ENCODE peak calls at places on chromosomes 12 and 14, in eight cellular contexts. One of them, this sample, is unnamed.
A peak's percentile ranks its signal among the peaks of the same experiment; 100 is the strongest.

GRCh38 chr14:47826809-47827208 is 151.4 kb upstream of the MDGA2 start:
- DNase-seq in HepG2: no peak
- DNase-seq in upper lobe of left lung: no peak
- DNase-seq in lower leg skin: no peak
- DNase-seq in HCT116: no peak
- DNase-seq in endothelial cell of umbilical vein: no peak
- DNase-seq in IMR-90: no peak
- DNase-seq in heart left ventricle: no peak
- DNase-seq in this sample: no peak

GRCh38 chr14:96571311-96571710 is 69.1 kb downstream of the PAPOLA start:
- DNase-seq in HCT116: no peak
- DNase-seq in lower leg skin: no peak
- DNase-seq in HepG2: no peak
- DNase-seq in IMR-90: no peak
- DNase-seq in heart left ventricle: no peak
- DNase-seq in endothelial cell of umbilical vein: no peak
- DNase-seq in upper lobe of left lung: no peak
- DNase-seq in this sample: no peak

GRCh38 chr12:11600199-11600598 is 49.3 kb upstream of the ETV6 start:
- DNase-seq in HepG2: no peak
- DNase-seq in lower leg skin: no peak
- DNase-seq in upper lobe of left lung: no peak
- DNase-seq in endothelial cell of umbilical vein: no peak
- DNase-seq in IMR-90: no peak
- DNase-seq in heart left ventricle: no peak
- DNase-seq in HCT116: no peak
- DNase-seq in this sample: no peak

GRCh38 chr14:68137704-68138619 is 318.4 kb downstream of the RAD51B start:
- DNase-seq in endothelial cell of umbilical vein: peak; percentile 12
- DNase-seq in lower leg skin: peak; percentile 89
- DNase-seq in HCT116: peak; percentile 84
- DNase-seq in HepG2: peak; percentile 77
- DNase-seq in heart left ventricle: no peak
- DNase-seq in upper lobe of left lung: peak; percentile 29
- DNase-seq in IMR-90: peak; percentile 95
- DNase-seq in this sample: no peak

GRCh38 chr12:95321516-95322246 is 104.1 kb downstream of the VEZT start:
- DNase-seq in IMR-90: no peak
- DNase-seq in lower leg skin: no peak
- DNase-seq in upper lobe of left lung: no peak
- DNase-seq in HCT116: no peak
- DNase-seq in heart left ventricle: no peak
- DNase-seq in HepG2: no peak
- DNase-seq in endothelial cell of umbilical vein: no peak
- DNase-seq in this sample: no peak

GRCh38 chr12:66979270-66979669 is 289.9 kb upstream of the CAND1 start:
- DNase-seq in endothelial cell of umbilical vein: no peak
- DNase-seq in lower leg skin: no peak
- DNase-seq in HCT116: no peak
- DNase-seq in IMR-90: no peak
- DNase-seq in upper lobe of left lung: no peak
- DNase-seq in HepG2: no peak
- DNase-seq in heart left ventricle: no peak
- DNase-seq in this sample: no peak

GRCh38 chr12:6378709-6379427 is 3.5 kb upstream of the SCNN1A start:
- DNase-seq in upper lobe of left lung: no peak
- DNase-seq in lower leg skin: no peak
- DNase-seq in heart left ventricle: no peak
- DNase-seq in IMR-90: no peak
- DNase-seq in HCT116: no peak
- DNase-seq in endothelial cell of umbilical vein: no peak
- DNase-seq in HepG2: no peak
- DNase-seq in this sample: no peak

GRCh38 chr12:790608-791007 is 38.2 kb downstream of the WNK1 start:
- DNase-seq in endothelial cell of umbilical vein: no peak
- DNase-seq in upper lobe of left lung: no peak
- DNase-seq in IMR-90: no peak
- DNase-seq in heart left ventricle: no peak
- DNase-seq in HCT116: no peak
- DNase-seq in lower leg skin: no peak
- DNase-seq in HepG2: no peak
- DNase-seq in this sample: no peak

GRCh38 chr12:106897082-106897481 is 58.6 kb upstream of the TMEM263 start:
- DNase-seq in HCT116: peak; percentile 6
- DNase-seq in IMR-90: peak; percentile 45
- DNase-seq in heart left ventricle: no peak
- DNase-seq in lower leg skin: no peak
- DNase-seq in upper lobe of left lung: no peak
- DNase-seq in endothelial cell of umbilical vein: peak; percentile 13
- DNase-seq in HepG2: peak; percentile 25
- DNase-seq in this sample: no peak

GRCh38 chr14:32584079-32584478 is 255.0 kb downstream of the AKAP6 start:
- DNase-seq in lower leg skin: no peak
- DNase-seq in HepG2: no peak
- DNase-seq in HCT116: no peak
- DNase-seq in endothelial cell of umbilical vein: no peak
- DNase-seq in upper lobe of left lung: no peak
- DNase-seq in heart left ventricle: no peak
- DNase-seq in IMR-90: no peak
- DNase-seq in this sample: no peak

GRCh38 chr12:28489256-28489655 is 299.0 kb downstream of the CCDC91 start:
- DNase-seq in IMR-90: peak; percentile 13
- DNase-seq in HepG2: no peak
- DNase-seq in HCT116: no peak
- DNase-seq in upper lobe of left lung: no peak
- DNase-seq in lower leg skin: no peak
- DNase-seq in heart left ventricle: no peak
- DNase-seq in endothelial cell of umbilical vein: no peak
- DNase-seq in this sample: no peak

GRCh38 chr12:106645074-106645421 is 62.2 kb downstream of the RFX4 start:
- DNase-seq in IMR-90: no peak
- DNase-seq in lower leg skin: peak; percentile 88
- DNase-seq in HCT116: no peak
- DNase-seq in heart left ventricle: no peak
- DNase-seq in upper lobe of left lung: peak; percentile 47
- DNase-seq in HepG2: peak; percentile 93
- DNase-seq in endothelial cell of umbilical vein: no peak
- DNase-seq in this sample: no peak

GRCh38 chr14:64646103-64646502 is 58.1 kb upstream of the PLEKHG3 start:
- DNase-seq in IMR-90: peak; percentile 71
- DNase-seq in lower leg skin: no peak
- DNase-seq in heart left ventricle: no peak
- DNase-seq in upper lobe of left lung: no peak
- DNase-seq in HepG2: no peak
- DNase-seq in endothelial cell of umbilical vein: no peak
- DNase-seq in HCT116: no peak
- DNase-seq in this sample: no peak

GRCh38 chr14:50773632-50774541 is 57.1 kb downstream of the NIN start:
- DNase-seq in IMR-90: peak; percentile 50
- DNase-seq in endothelial cell of umbilical vein: peak; percentile 60
- DNase-seq in upper lobe of left lung: no peak
- DNase-seq in heart left ventricle: no peak
- DNase-seq in HepG2: peak; percentile 11
- DNase-seq in HCT116: no peak
- DNase-seq in lower leg skin: peak; percentile 87
- DNase-seq in this sample: no peak

GRCh38 chr12:25682421-25682820 is 129.3 kb upstream of the LMNTD1 start:
- DNase-seq in IMR-90: peak; percentile 23
- DNase-seq in endothelial cell of umbilical vein: no peak
- DNase-seq in HCT116: no peak
- DNase-seq in heart left ventricle: no peak
- DNase-seq in upper lobe of left lung: no peak
- DNase-seq in HepG2: no peak
- DNase-seq in lower leg skin: no peak
- DNase-seq in this sample: no peak

GRCh38 chr12:109592195-109592904 is 18.8 kb downstream of the MVK start:
- DNase-seq in IMR-90: no peak
- DNase-seq in HCT116: no peak
- DNase-seq in endothelial cell of umbilical vein: no peak
- DNase-seq in upper lobe of left lung: no peak
- DNase-seq in HepG2: no peak
- DNase-seq in lower leg skin: no peak
- DNase-seq in heart left ventricle: no peak
- DNase-seq in this sample: no peak

DNA sequence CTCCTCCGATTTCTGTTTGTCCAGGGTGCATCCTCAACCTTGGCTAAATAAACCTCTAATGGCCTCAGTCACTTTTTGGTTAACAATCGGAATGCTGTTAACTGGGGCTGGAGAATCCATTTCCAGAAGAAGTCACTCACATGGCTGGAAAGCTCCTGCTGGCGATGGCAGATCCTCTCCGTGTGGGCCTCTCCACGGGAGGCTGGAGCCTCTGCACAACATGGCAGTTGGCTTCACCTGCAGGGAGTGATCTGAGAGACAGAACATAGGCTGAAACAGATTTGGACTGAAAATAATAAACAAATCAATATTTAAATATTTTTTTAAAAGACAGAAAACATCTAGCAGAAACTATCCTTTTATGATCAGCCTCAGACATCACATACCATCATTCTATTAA is 66.8 kb upstream of the FICD start:
- DNase-seq in HepG2: no peak
- DNase-seq in upper lobe of left lung: no peak
- DNase-seq in endothelial cell of umbilical vein: no peak
- DNase-seq in IMR-90: no peak
- DNase-seq in lower leg skin: no peak
- DNase-seq in HCT116: no peak
- DNase-seq in heart left ventricle: no peak
- DNase-seq in this sample: no peak
- TF ChIP-seq POLR2A in HepG2: no peak
- TF ChIP-seq POLR2A in upper lobe of left lung: no peak
- TF ChIP-seq POLR2A in endothelial cell of umbilical vein: no peak
- TF ChIP-seq POLR2A in IMR-90: no peak
- TF ChIP-seq POLR2A in lower leg skin: no peak
- TF ChIP-seq POLR2A in HCT116: no peak
- TF ChIP-seq POLR2A in heart left ventricle: no peak
- TF ChIP-seq POLR2A in this sample: no peak

DNA sequence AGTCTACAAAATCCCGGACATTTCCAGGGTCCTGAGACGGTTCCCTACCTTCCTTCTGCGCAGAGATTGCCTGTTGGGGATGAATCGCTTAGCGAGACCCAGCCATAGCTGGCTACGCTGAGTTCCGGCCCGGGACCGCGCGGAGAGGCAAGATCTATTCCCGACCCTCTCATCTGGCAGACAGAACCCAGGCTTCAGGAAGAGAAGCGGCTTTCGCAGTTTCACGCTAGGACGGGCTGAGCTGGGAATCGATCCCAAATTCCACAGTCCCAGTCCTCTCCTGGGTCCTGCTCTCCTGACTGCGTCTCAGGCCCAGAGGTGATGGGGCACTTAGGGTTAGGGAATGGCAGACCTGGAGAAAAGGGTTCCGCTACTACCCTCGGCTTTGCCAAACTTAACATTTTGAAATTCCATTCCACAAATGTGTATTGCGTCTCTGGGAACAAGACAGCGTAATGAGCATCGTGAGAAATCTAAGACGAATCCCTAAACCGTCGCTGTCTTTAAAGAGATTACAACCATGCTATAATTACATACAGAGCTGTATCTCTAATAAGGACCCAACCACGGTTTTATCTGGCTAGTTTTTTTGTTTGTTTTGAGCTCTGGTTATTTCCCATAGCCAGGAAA is 2.8 kb downstream of the PTPN21 start:
- DNase-seq in upper lobe of left lung: no peak
- DNase-seq in lower leg skin: no peak
- DNase-seq in heart left ventricle: no peak
- DNase-seq in endothelial cell of umbilical vein: peak; percentile 41
- DNase-seq in IMR-90: peak; percentile 19
- DNase-seq in HepG2: no peak
- DNase-seq in HCT116: no peak
- DNase-seq in this sample: no peak
- H3K4me3 ChIP-seq in upper lobe of left lung: peak overlapping the region; percentile 57
- H3K4me3 ChIP-seq in lower leg skin: peak overlapping the region; percentile 61
- H3K4me3 ChIP-seq in heart left ventricle: peak overlapping the region; percentile 91
- H3K4me3 ChIP-seq in endothelial cell of umbilical vein: peak overlapping the region; percentile 100
- H3K4me3 ChIP-seq in IMR-90: peak overlapping the region; percentile 71
- H3K4me3 ChIP-seq in HepG2: no peak overlapping the region
- H3K4me3 ChIP-seq in HCT116: peak overlapping the region; percentile 57
- H3K4me3 ChIP-seq in this sample: peak overlapping the region; percentile 62

GRCh38 chr14:91614187-91614586 is 104.1 kb upstream of the PPP4R3A start:
- DNase-seq in IMR-90: peak; percentile 6
- DNase-seq in HepG2: no peak
- DNase-seq in upper lobe of left lung: no peak
- DNase-seq in heart left ventricle: no peak
- DNase-seq in HCT116: no peak
- DNase-seq in endothelial cell of umbilical vein: no peak
- DNase-seq in lower leg skin: no peak
- DNase-seq in this sample: no peak
- TF ChIP-seq POLR2A in IMR-90: no peak
- TF ChIP-seq POLR2A in HepG2: no peak
- TF ChIP-seq POLR2A in upper lobe of left lung: no peak
- TF ChIP-seq POLR2A in heart left ventricle: no peak
- TF ChIP-seq POLR2A in HCT116: no peak
- TF ChIP-seq POLR2A in endothelial cell of umbilical vein: no peak
- TF ChIP-seq POLR2A in lower leg skin: no peak
- TF ChIP-seq POLR2A in this sample: no peak

GRCh38 chr14:73786942-73787759 is 64.5 kb upstream of the PTGR2 start:
- DNase-seq in HepG2: no peak
- DNase-seq in lower leg skin: peak; percentile 92
- DNase-seq in upper lobe of left lung: peak; percentile 73
- DNase-seq in heart left ventricle: peak; percentile 91
- DNase-seq in endothelial cell of umbilical vein: peak; percentile 37
- DNase-seq in IMR-90: peak; percentile 35
- DNase-seq in HCT116: no peak
- DNase-seq in this sample: peak; percentile 95

GRCh38 chr14:73787760-73788508 is 63.7 kb upstream of the PTGR2 start:
- DNase-seq in upper lobe of left lung: no peak
- DNase-seq in HCT116: no peak
- DNase-seq in endothelial cell of umbilical vein: peak; percentile 56
- DNase-seq in heart left ventricle: no peak
- DNase-seq in lower leg skin: no peak
- DNase-seq in IMR-90: peak; percentile 55
- DNase-seq in HepG2: no peak
- DNase-seq in this sample: peak; percentile 34

GRCh38 chr14:73788871-73789590 is 62.6 kb upstream of the PTGR2 start:
- DNase-seq in IMR-90: no peak
- DNase-seq in endothelial cell of umbilical vein: peak; percentile 23
- DNase-seq in upper lobe of left lung: peak; percentile 9
- DNase-seq in heart left ventricle: no peak
- DNase-seq in lower leg skin: no peak
- DNase-seq in HCT116: no peak
- DNase-seq in HepG2: no peak
- DNase-seq in this sample: peak; percentile 30

GRCh38 chr14:73792476-73792875 is 59.2 kb upstream of the PTGR2 start:
- DNase-seq in lower leg skin: peak; percentile 52
- DNase-seq in HCT116: no peak
- DNase-seq in endothelial cell of umbilical vein: no peak
- DNase-seq in upper lobe of left lung: peak; percentile 16
- DNase-seq in heart left ventricle: no peak
- DNase-seq in IMR-90: no peak
- DNase-seq in HepG2: no peak
- DNase-seq in this sample: peak; percentile 63

GRCh38 chr14:73789996-73790581 is 61.5 kb upstream of the PTGR2 start:
- DNase-seq in lower leg skin: peak; percentile 92
- DNase-seq in HepG2: no peak
- DNase-seq in upper lobe of left lung: peak; percentile 45
- DNase-seq in IMR-90: peak; percentile 97
- DNase-seq in HCT116: no peak
- DNase-seq in heart left ventricle: peak; percentile 63
- DNase-seq in endothelial cell of umbilical vein: peak; percentile 90
- DNase-seq in this sample: peak; percentile 54
- H3K4me3 ChIP-seq in lower leg skin: no peak overlapping the region
- H3K4me3 ChIP-seq in HepG2: no peak overlapping the region
- H3K4me3 ChIP-seq in upper lobe of left lung: peak overlapping the region; percentile 84
- H3K4me3 ChIP-seq in IMR-90: no peak overlapping the region
- H3K4me3 ChIP-seq in HCT116: no peak overlapping the region
- H3K4me3 ChIP-seq in heart left ventricle: peak overlapping the region; percentile 13
- H3K4me3 ChIP-seq in endothelial cell of umbilical vein: peak overlapping the region; percentile 31
- H3K4me3 ChIP-seq in this sample: no peak overlapping the region